ENCODE peak calls at places on chromosomes 7 and 10, in four cellular contexts. One of them, this sample, is unnamed.

GRCh38 chr10:86635402-86635801 is 18.9 kb upstream of the OPN4 start:
- DNase-seq in A549: peak; percentile 28
- DNase-seq in HepG2: no peak
- DNase-seq in H1: no peak
- DNase-seq in this sample: no peak

GRCh38 chr10:62805139-62806092 is 896 bp downstream of the ADO start:
- DNase-seq in A549: peak; percentile 33
- DNase-seq in HepG2: peak; percentile 43
- DNase-seq in H1: peak; percentile 73
- DNase-seq in this sample: peak; percentile 41

GRCh38 chr10:51804861-51805260 is 105.5 kb upstream of the CSTF2T start:
- DNase-seq in A549: no peak
- DNase-seq in HepG2: no peak
- DNase-seq in H1: no peak
- DNase-seq in this sample: no peak

GRCh38 chr10:113865896-113866295 is 11.4 kb downstream of the NHLRC2 start:
- DNase-seq in A549: no peak
- DNase-seq in HepG2: no peak
- DNase-seq in H1: no peak
- DNase-seq in this sample: no peak

GRCh38 chr7:131400833-131401593 is 73.3 kb downstream of the MKLN1 start:
- DNase-seq in A549: peak; percentile 19
- DNase-seq in HepG2: peak; percentile 16
- DNase-seq in H1: no peak
- DNase-seq in this sample: no peak

GRCh38 chr7:10998984-10999757 is 25.5 kb downstream of the PHF14 start:
- DNase-seq in A549: no peak
- DNase-seq in HepG2: peak; percentile 65
- DNase-seq in H1: no peak
- DNase-seq in this sample: peak; percentile 12

GRCh38 chr7:70615066-70615465 is 516.9 kb upstream of the GALNT17 start:
- DNase-seq in A549: no peak
- DNase-seq in HepG2: no peak
- DNase-seq in H1: no peak
- DNase-seq in this sample: no peak

GRCh38 chr10:57017356-57018037 is 656.4 kb upstream of the ZWINT start:
- DNase-seq in A549: no peak
- DNase-seq in HepG2: no peak
- DNase-seq in H1: no peak
- DNase-seq in this sample: no peak

GRCh38 chr10:132388901-132389630 is 7.9 kb upstream of the PWWP2B start:
- DNase-seq in A549: no peak
- DNase-seq in HepG2: no peak
- DNase-seq in H1: no peak
- DNase-seq in this sample: no peak

GRCh38 chr7:77538186-77538907 is 1.3 kb downstream of the PTPN12 start:
- DNase-seq in A549: peak; percentile 97
- DNase-seq in HepG2: peak; percentile 88
- DNase-seq in H1: peak; percentile 70
- DNase-seq in this sample: peak; percentile 75

GRCh38 chr10:69179089-69179742 is 818 bp upstream of the SUPV3L1 start:
- DNase-seq in A549: no peak
- DNase-seq in HepG2: no peak
- DNase-seq in H1: peak; percentile 47
- DNase-seq in this sample: peak; percentile 55

GRCh38 chr7:140684066-140684950 is 11.6 kb downstream of the ADCK2 start:
- DNase-seq in A549: no peak
- DNase-seq in HepG2: no peak
- DNase-seq in H1: no peak
- DNase-seq in this sample: no peak

DNA sequence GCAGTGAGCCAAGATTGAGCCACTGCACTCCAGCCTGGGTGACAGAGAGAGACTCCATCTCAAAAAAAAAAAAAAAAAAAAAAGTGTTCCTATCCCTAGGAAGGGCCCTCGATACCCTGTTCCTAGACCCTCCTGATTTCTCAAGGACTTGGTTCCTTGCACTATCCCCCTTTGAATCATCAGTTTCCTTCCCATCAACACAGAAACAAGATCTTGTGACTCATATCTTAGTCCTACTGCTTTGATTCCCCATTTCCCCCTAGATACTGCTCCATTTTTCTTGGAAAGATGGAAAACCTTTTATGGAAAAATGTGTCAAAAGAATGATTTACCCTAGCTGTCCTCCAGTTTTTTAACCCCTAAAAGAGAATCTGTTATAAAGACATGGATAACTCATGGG is 1.7 kb upstream of the ZNF862 start:
- DNase-seq in A549: no peak
- DNase-seq in HepG2: no peak
- DNase-seq in H1: no peak
- DNase-seq in this sample: no peak
- TF ChIP-seq PHF8 in A549: no peak
- TF ChIP-seq PHF8 in HepG2: no peak
- TF ChIP-seq PHF8 in H1: no peak
- TF ChIP-seq PHF8 in this sample: no peak

DNA sequence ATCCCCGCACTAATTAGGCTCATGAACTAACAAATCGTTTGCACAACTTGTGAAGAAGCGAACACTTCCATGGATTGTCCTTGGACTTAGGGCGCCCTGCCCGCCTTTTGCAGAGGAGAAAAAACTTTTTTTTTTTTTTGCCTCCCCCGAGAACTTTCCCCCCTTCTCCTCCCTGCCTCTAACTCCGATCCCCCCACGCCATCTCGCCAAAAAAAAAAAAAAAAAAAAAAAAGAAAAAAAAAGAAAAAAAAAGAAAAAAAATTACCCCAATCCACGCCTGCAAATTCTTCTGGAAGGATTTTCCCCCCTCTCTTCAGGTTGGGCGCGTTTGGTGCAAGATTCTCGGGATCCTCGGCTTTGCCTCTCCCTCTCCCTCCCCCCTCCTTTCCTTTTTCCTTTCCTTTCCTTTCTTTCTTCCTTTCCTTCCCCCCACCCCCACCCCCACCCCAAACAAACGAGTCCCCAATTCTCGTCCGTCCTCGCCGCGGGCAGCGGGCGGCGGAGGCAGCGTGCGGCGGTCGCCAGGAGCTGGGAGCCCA is at the start of gene EMX2:
- DNase-seq in A549: no peak
- DNase-seq in HepG2: no peak
- DNase-seq in H1: no peak
- DNase-seq in this sample: no peak
- H3K4me3 ChIP-seq in A549: peak within 1 kb of the TSS; percentile 43
- H3K4me3 ChIP-seq in HepG2: no peak within 1 kb of the TSS
- H3K4me3 ChIP-seq in H1: peak within 1 kb of the TSS; percentile 36
- H3K4me3 ChIP-seq in this sample: no peak within 1 kb of the TSS

GRCh38 chr7:51350195-51350896 is 33.7 kb upstream of the COBL start:
- DNase-seq in A549: peak; percentile 69
- DNase-seq in HepG2: peak; percentile 33
- DNase-seq in H1: no peak
- DNase-seq in this sample: no peak
- TF ChIP-seq PHF8 in A549: no peak
- TF ChIP-seq PHF8 in HepG2: no peak
- TF ChIP-seq PHF8 in H1: no peak
- TF ChIP-seq PHF8 in this sample: no peak

DNA sequence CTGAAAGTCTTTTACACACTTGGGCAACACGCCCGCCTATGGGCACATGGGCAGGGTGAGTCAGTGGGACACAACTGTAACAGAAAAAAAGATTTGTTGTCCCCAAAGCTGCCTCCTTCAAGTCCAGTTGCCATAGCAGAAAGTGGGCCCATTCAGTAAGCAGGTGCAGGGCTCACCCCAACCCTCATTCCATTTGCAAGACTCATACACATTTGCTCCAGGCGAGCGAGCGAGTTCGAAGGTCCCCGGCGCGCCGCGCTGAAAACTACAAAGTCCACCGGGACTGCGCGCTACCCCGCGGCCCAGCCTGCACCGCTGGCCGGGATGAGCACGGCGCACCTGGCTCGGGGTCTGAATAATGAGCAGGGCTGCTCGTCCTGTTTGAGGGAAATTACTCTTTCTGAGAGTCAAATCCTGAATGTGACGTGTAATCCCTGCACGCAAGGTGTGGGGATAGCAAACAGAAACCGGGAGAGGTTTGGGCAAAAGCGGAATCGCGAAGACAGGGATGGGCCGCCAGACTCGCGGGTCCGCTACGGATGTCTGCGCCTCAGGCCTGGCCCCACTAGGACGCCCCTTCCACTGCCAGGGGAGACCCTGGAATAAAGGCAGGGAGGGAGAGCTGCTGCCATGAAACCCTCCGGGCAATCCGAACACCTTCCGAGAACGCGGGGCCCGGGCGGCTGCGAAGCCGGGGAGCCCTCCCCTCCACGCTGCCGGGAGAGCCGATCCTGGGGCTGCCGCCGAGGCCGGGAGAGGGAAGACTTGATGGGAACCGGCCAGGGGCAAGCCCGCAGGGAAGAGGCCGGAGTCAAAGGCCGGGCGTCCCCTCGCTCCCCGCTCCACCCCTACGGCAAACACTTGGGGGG is 982 bp downstream of the COBL start:
- DNase-seq in A549: peak; percentile 60
- DNase-seq in HepG2: peak; percentile 73
- DNase-seq in H1: peak; percentile 77
- DNase-seq in this sample: no peak
- H3K4me3 ChIP-seq in A549: peak overlapping the region; percentile 67
- H3K4me3 ChIP-seq in HepG2: peak overlapping the region; percentile 68
- H3K4me3 ChIP-seq in H1: peak overlapping the region; percentile 60
- H3K4me3 ChIP-seq in this sample: no peak overlapping the region

GRCh38 chr7:5177060-5177459 is 13.0 kb upstream of the WIPI2 start:
- DNase-seq in A549: peak; percentile 41
- DNase-seq in HepG2: no peak
- DNase-seq in H1: no peak
- DNase-seq in this sample: no peak
- TF ChIP-seq PHF8 in A549: no peak
- TF ChIP-seq PHF8 in HepG2: no peak
- TF ChIP-seq PHF8 in H1: no peak
- TF ChIP-seq PHF8 in this sample: no peak

DNA sequence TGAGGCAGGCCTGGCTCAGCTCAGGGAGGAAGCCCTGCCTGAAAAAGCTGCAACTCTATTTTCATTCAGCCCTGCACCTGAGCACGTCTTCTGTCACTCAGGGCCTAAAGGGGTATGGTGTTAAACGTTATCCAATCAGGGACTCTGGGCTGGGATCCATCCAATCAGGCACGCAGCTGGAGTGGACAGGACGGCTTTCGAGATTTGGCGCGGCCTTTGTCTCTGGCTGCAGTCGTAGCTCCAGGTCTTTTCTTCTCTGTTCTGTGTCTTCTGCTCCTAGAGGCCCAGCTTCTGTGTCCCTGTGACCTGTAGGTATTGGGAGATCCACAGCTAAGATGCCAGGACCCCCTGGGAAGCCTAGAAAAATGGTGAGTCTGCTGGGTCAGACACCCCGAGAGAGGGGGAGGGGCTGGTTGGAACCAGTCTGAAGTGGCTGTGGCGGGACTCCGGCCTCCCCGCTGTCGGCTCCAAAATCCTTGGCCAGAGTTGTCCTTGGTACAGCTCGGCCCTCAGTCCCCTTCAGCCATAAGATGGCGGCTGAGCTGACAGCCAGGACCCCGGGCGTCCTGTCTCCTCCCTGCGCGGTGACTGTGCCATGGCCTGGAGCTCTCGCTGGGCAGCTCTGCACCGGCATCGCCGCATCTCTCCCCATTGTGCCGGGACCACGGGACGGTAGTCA is 11.7 kb upstream of the ZNF680 start:
- DNase-seq in A549: no peak
- DNase-seq in HepG2: no peak
- DNase-seq in H1: peak; percentile 50
- DNase-seq in this sample: no peak
- H3K4me3 ChIP-seq in A549: no peak overlapping the region
- H3K4me3 ChIP-seq in HepG2: no peak overlapping the region
- H3K4me3 ChIP-seq in H1: no peak overlapping the region
- H3K4me3 ChIP-seq in this sample: no peak overlapping the region

GRCh38 chr10:129853236-129853946 is 110.7 kb downstream of the EBF3 start:
- DNase-seq in A549: peak; percentile 26
- DNase-seq in HepG2: peak; percentile 25
- DNase-seq in H1: no peak
- DNase-seq in this sample: no peak
- TF ChIP-seq PHF8 in A549: no peak
- TF ChIP-seq PHF8 in HepG2: no peak
- TF ChIP-seq PHF8 in H1: no peak
- TF ChIP-seq PHF8 in this sample: no peak

GRCh38 chr10:32379950-32380547 is 33.1 kb upstream of the EPC1 start:
- DNase-seq in A549: no peak
- DNase-seq in HepG2: no peak
- DNase-seq in H1: no peak
- DNase-seq in this sample: peak; percentile 51
- H3K4me3 ChIP-seq in A549: no peak overlapping the region
- H3K4me3 ChIP-seq in HepG2: peak overlapping the region; percentile 94
- H3K4me3 ChIP-seq in H1: no peak overlapping the region
- H3K4me3 ChIP-seq in this sample: peak overlapping the region; percentile 63

This sample was measured in K562.